ENCODE peak calls at places on chromosomes 5 and 9, in five cellular contexts. Z is sciatic nerve; T is ureter; F is activated T-helper 9 cell treated with anti-CD3 and anti-CD28 coated beads, Interleukin-2, amount 50 U/mL, for 16 hours; S is GM13976. B is an unnamed sample.

GRCh38 chr9:7237473-7238243 is 479.9 kb downstream of the KDM4C start:
- DNase-seq in Z (no peak), T (no peak), F (no peak), S (no peak), B (no peak)

GRCh38 chr9:33442125-33442524 is 5.3 kb downstream of the AQP3 start:
- DNase-seq in Z (no peak), T (no peak), F (no peak), S (no peak), B (no peak)

GRCh38 chr9:132669636-132670358 is at the start of gene DDX31:
- DNase-seq in Z (peak), T (peak), F (peak), S (peak), B (peak)

GRCh38 chr9:35935755-35936509 is 22.0 kb downstream of the OR2S2 start:
- DNase-seq in Z (no peak), T (no peak), F (no peak), S (no peak), B (no peak)

GRCh38 chr5:169626779-169627178 is 10.3 kb upstream of the DOCK2 start:
- DNase-seq in Z (no peak), T (no peak), F (no peak), S (no peak), B (no peak)

GRCh38 chr5:115907177-115907576 is 55.1 kb upstream of the LVRN start:
- DNase-seq in Z (no peak), T (no peak), F (no peak), S (no peak), B (no peak)

GRCh38 chr5:14036514-14036913 is 92.0 kb upstream of the DNAH5 start:
- DNase-seq in Z (no peak), T (no peak), F (no peak), S (no peak), B (no peak)

GRCh38 chr5:127572930-127573329 is 55.5 kb downstream of the PRRC1 start:
- DNase-seq in Z (no peak), T (no peak), F (no peak), S (peak), B (no peak)

GRCh38 chr5:56557198-56557597 is 258.2 kb upstream of the MAP3K1 start:
- DNase-seq in Z (no peak), T (no peak), F (no peak), S (no peak), B (no peak)

GRCh38 chr5:1435369-1435768 is 9.9 kb downstream of the SLC6A3 start:
- DNase-seq in Z (no peak), T (no peak), F (no peak), S (no peak), B (no peak)

GRCh38 chr9:105475302-105475701 is 27.5 kb downstream of the FSD1L start:
- DNase-seq in Z (no peak), T (no peak), F (no peak), S (no peak), B (no peak)

GRCh38 chr9:37984672-37985611 is 81.0 kb upstream of the SLC25A51 start:
- DNase-seq in Z (no peak), T (no peak), F (no peak), S (no peak), B (no peak)

GRCh38 chr9:14304242-14304641 is 9.7 kb downstream of the NFIB start:
- DNase-seq in Z (no peak), T (no peak), F (no peak), S (no peak), B (no peak)

GRCh38 chr5:40797273-40798011 is 732 bp downstream of the PRKAA1 start:
- DNase-seq in Z (peak), T (peak), F (peak), S (peak), B (peak)

GRCh38 chr5:57402348-57402747 is 80.3 kb downstream of the ACTBL2 start:
- DNase-seq in Z (no peak), T (no peak), F (no peak), S (no peak), B (no peak)

GRCh38 chr5:97906135-97906534 is 723.1 kb upstream of the RIOK2 start:
- DNase-seq in Z (no peak), T (no peak), F (no peak), S (no peak), B (no peak)

GRCh38 chr5:135827965-135828792 is 6.3 kb upstream of the SLC25A48 start:
- DNase-seq in Z (no peak), T (peak), F (no peak), S (no peak), B (no peak)

GRCh38 chr9:113675475-113675941 is 200.6 kb upstream of the ZNF618 start:
- DNase-seq in Z (peak), T (peak), F (no peak), S (no peak), B (no peak)

GRCh38 chr9:128136816-128137793 is 9.6 kb upstream of the PTGES2 start:
- DNase-seq in Z (no peak), T (no peak), F (no peak), S (peak), B (no peak)

GRCh38 chr9:109012876-109013677 is at the start of gene CTNNAL1:
- DNase-seq in Z (peak), T (peak), F (peak), S (peak), B (peak)

GRCh38 chr5:154830596-154830995 is 19.8 kb downstream of the FAXDC2 start:
- DNase-seq in Z (no peak), T (no peak), F (no peak), S (no peak), B (no peak)

GRCh38 chr9:104961701-104962359 is 33.9 kb upstream of the ABCA1 start:
- DNase-seq in Z (no peak), T (no peak), F (no peak), S (no peak), B (no peak)

GRCh38 chr5:151584057-151584937 is 6.8 kb downstream of the FAT2 start:
- DNase-seq in Z (no peak), T (no peak), F (no peak), S (no peak), B (no peak)

B was measured in activated B cell treated with CpG ODN at 0.5 μM for 24 hours.